ENCODE peak calls at places on chromosomes 16 and 17, in nine cellular contexts. N is fibroblast of lung; L is PC-3; Q is stimulated activated naive B cell treated with anti-CD40 and anti-IgM and Interleukin-4, amounts not matched to agents 10 μg/mL and 1 μg/mL and 100 μg/mL, for 72 hours; H is EL; R is NCI-H460; Y is AG04450; D is kidney glomerular epithelial cell; P is activated CD8-positive, alpha-beta memory T cell treated with anti-CD3 and anti-CD28 coated beads for 1 hour. X is an unnamed sample.

GRCh38 chr17:67624886-67625656 is 92.7 kb upstream of the NOL11 start:
- DNase-seq in N (no peak), L (no peak), Q (no peak), H (no peak), R (no peak), Y (no peak), D (no peak), P (no peak), X (no peak)

GRCh38 chr16:84307209-84307954 is 12.7 kb downstream of the WFDC1 start:
- DNase-seq in N (no peak), L (no peak), Q (no peak), H (no peak), R (no peak), Y (no peak), D (no peak), P (no peak), X (no peak)

GRCh38 chr17:17412331-17412730 is 64.5 kb upstream of the MED9 start:
- DNase-seq in N (peak), L (peak), Q (no peak), H (peak), R (no peak), Y (no peak), D (no peak), P (no peak), X (peak)

GRCh38 chr17:72510454-72511016 is 389.7 kb downstream of the SOX9 start:
- DNase-seq in N (peak), L (peak), Q (peak), H (no peak), R (no peak), Y (no peak), D (no peak), P (no peak), X (peak)

GRCh38 chr16:85719605-85720318 is 31.0 kb upstream of the GINS2 start:
- DNase-seq in N (no peak), L (no peak), Q (no peak), H (no peak), R (no peak), Y (no peak), D (no peak), P (no peak), X (no peak)

GRCh38 chr17:14903810-14904209 is 361.3 kb downstream of the PMP22 start:
- DNase-seq in N (peak), L (no peak), Q (no peak), H (peak), R (no peak), Y (no peak), D (no peak), P (no peak), X (no peak)

GRCh38 chr17:56913000-56913866 is 616 bp downstream of the TRIM25 start:
- DNase-seq in N (no peak), L (peak), Q (no peak), H (no peak), R (no peak), Y (no peak), D (no peak), P (no peak), X (peak)

GRCh38 chr16:51621610-51622009 is 470.5 kb upstream of the SALL1 start:
- DNase-seq in N (peak), L (no peak), Q (no peak), H (no peak), R (no peak), Y (no peak), D (no peak), P (no peak), X (peak)

GRCh38 chr17:57873261-57874057 is 23.6 kb upstream of the MRPS23 start:
- DNase-seq in N (no peak), L (no peak), Q (no peak), H (peak), R (no peak), Y (no peak), D (no peak), P (no peak), X (no peak)

GRCh38 chr17:69166957-69167356 is 25.3 kb upstream of the ABCA6 start:
- DNase-seq in N (no peak), L (no peak), Q (no peak), H (no peak), R (no peak), Y (no peak), D (no peak), P (no peak), X (no peak)

GRCh38 chr16:70470927-70471341 is 16.5 kb downstream of the FCSK start:
- DNase-seq in N (peak), L (peak), Q (no peak), H (no peak), R (peak), Y (no peak), D (peak), P (no peak), X (peak)

GRCh38 chr17:5226940-5227878 is 7.5 kb downstream of the SCIMP start:
- DNase-seq in N (no peak), L (no peak), Q (peak), H (no peak), R (no peak), Y (no peak), D (no peak), P (no peak), X (no peak)

X was measured in MCF 10A.